ENCODE peak calls at places on chromosomes 1 and 21, in nine cellular contexts. U is GM12878; G is cardiac fibroblast; C is body of pancreas; K is AG09309; E is CD8-positive, alpha-beta T cell; Z is kidney; V is A549; A is neural progenitor cell. B is an unnamed sample.

GRCh38 chr1:244395965-244396364 is 55.7 kb downstream of the ADSS2 start:
- DNase-seq in U (no peak), G (no peak), C (no peak), K (no peak), E (no peak), Z (no peak), V (no peak), A (no peak), B (no peak)

GRCh38 chr1:29579821-29580425 is 343.6 kb downstream of the PTPRU start:
- DNase-seq in U (no peak), G (peak; percentile 30), C (no peak), K (peak; percentile 78), E (no peak), Z (no peak), V (no peak), A (no peak), B (peak; percentile 73)

GRCh38 chr1:24771574-24771973 is 26.3 kb downstream of the CLIC4 start:
- DNase-seq in U (no peak), G (no peak), C (no peak), K (no peak), E (no peak), Z (no peak), V (no peak), A (no peak), B (no peak)

GRCh38 chr1:66489972-66490601 is 43.9 kb upstream of the SGIP1 start:
- DNase-seq in U (no peak), G (peak; percentile 38), C (no peak), K (no peak), E (no peak), Z (no peak), V (no peak), A (no peak), B (no peak)

GRCh38 chr1:1358433-1359201 is at the start of gene MXRA8:
- DNase-seq in U (no peak), G (peak; percentile 65), C (no peak), K (peak; percentile 64), E (peak; percentile 41), Z (peak; percentile 90), V (no peak), A (peak; percentile 63), B (no peak)

GRCh38 chr1:55337801-55338447 is 122.8 kb upstream of the USP24 start:
- DNase-seq in U (peak; percentile 13), G (peak; percentile 84), C (no peak), K (peak; percentile 39), E (no peak), Z (no peak), V (peak; percentile 7), A (peak; percentile 74), B (peak; percentile 64)

GRCh38 chr1:203858055-203858454 is 3.3 kb upstream of the SNRPE start:
- DNase-seq in U (no peak), G (peak; percentile 91), C (no peak), K (peak; percentile 37), E (no peak), Z (no peak), V (no peak), A (no peak), B (no peak)

GRCh38 chr1:36699113-36699512 is 216.4 kb upstream of the CSF3R start:
- DNase-seq in U (no peak), G (no peak), C (no peak), K (no peak), E (no peak), Z (no peak), V (no peak), A (peak; percentile 32), B (no peak)

GRCh38 chr1:201221201-201221846 is 30.7 kb downstream of the IGFN1 start:
- DNase-seq in U (no peak), G (no peak), C (no peak), K (no peak), E (no peak), Z (peak; percentile 64), V (no peak), A (no peak), B (no peak)

GRCh38 chr1:210362526-210362925 is 33.8 kb downstream of the HHAT start:
- DNase-seq in U (no peak), G (no peak), C (no peak), K (no peak), E (no peak), Z (no peak), V (no peak), A (no peak), B (no peak)

GRCh38 chr1:110207831-110208230 is 2.3 kb upstream of the KCNC4 start:
- DNase-seq in U (no peak), G (peak; percentile 57), C (peak; percentile 82), K (no peak), E (peak; percentile 83), Z (no peak), V (peak; percentile 48), A (peak; percentile 91), B (no peak)

GRCh38 chr1:56435434-56436337 is 143.7 kb downstream of the PLPP3 start:
- DNase-seq in U (no peak), G (no peak), C (no peak), K (no peak), E (no peak), Z (no peak), V (no peak), A (peak; percentile 90), B (no peak)

GRCh38 chr1:11719313-11720032 is 16.5 kb upstream of the AGTRAP start:
- DNase-seq in U (no peak), G (peak; percentile 74), C (peak; percentile 87), K (no peak), E (peak; percentile 85), Z (peak; percentile 93), V (no peak), A (peak; percentile 48), B (no peak)

DNA sequence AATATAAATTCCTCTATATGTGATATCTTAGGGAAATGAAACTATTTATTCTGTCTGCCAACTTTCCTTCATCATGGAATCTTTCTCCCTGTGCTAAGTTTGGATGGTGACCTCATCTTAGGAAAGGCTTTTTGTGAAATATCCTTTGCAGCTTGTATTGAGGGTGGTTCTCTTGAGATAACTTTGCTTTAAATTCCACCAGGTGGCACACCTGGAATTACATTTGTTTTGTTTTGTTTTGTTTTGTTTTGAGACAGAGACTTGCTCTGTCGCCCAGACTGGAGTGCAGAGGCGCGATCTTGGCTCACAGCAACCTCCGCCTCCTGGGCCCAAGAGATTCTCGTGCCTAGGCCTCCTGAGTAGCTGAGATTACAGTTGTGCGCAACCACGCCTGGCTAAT is 7.6 kb upstream of the CD1A start:
- DNase-seq in U (no peak), G (peak; percentile 1), C (no peak), K (no peak), E (no peak), Z (peak; percentile 41), V (no peak), A (no peak), B (no peak)
- TF ChIP-seq CTCF in U (peak; percentile 36), G (no peak), C (no peak), K (no peak), E (no peak), Z (no peak), V (no peak), A (peak; percentile 13), B (no peak)

GRCh38 chr21:36749935-36750578 is 51.1 kb downstream of the SIM2 start:
- DNase-seq in U (no peak), G (peak; percentile 36), C (no peak), K (no peak), E (no peak), Z (no peak), V (no peak), A (peak; percentile 96), B (no peak)

GRCh38 chr21:36747815-36748381 is 49.0 kb downstream of the SIM2 start:
- DNase-seq in U (no peak), G (peak; percentile 33), C (peak; percentile 78), K (no peak), E (no peak), Z (no peak), V (no peak), A (peak; percentile 93), B (no peak)

GRCh38 chr21:36744560-36745231 is 45.8 kb downstream of the SIM2 start:
- DNase-seq in U (no peak), G (no peak), C (peak; percentile 51), K (no peak), E (no peak), Z (peak; percentile 88), V (no peak), A (no peak), B (no peak)

GRCh38 chr21:36745459-36745858 is 46.5 kb downstream of the SIM2 start:
- DNase-seq in U (no peak), G (no peak), C (no peak), K (no peak), E (no peak), Z (no peak), V (no peak), A (no peak), B (no peak)

DNA sequence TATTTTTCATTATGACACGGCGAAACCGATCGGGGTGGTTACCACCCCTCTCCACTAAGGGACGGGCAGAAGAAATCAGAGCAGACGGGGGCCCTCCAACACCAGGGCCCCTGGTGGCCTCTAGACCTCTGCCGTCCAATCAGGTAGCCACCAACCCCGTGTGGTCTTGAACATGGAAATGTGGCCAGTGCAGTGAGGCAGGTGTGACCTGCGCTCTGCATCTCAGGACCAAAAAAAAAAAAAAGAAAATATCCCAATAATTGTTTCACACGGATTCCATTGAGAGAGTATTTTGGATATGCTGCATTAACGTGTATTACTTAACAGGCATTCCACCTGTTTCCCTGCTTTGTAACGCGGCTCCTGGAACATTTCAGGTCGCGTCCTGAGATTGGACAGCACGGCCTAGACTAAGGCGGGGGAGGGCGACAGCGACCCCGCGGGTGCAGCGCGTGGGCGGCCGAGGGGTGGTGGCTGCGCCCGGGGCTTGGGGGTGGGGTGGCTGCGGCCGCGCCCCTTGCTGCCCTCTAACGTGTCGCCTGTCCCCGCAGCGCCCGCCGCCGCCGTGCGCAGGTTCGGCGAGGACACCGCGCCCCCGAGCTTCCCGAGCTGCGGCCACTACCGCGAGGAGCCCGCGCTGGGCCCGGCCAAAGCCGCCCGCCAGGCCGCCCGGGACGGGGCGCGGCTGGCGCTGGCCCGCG is 48.3 kb downstream of the SIM2 start:
- DNase-seq in U (no peak), G (no peak), C (peak; percentile 18), K (no peak), E (no peak), Z (no peak), V (no peak), A (no peak), B (no peak)
- H3K4me3 ChIP-seq in U (no peak overlapping the region), G (peak overlapping the region; percentile 41), C (no peak overlapping the region), K (peak overlapping the region; percentile 1), E (no peak overlapping the region), Z (no peak overlapping the region), V (no peak overlapping the region), A (peak overlapping the region; percentile 65), B (peak overlapping the region; percentile 25)

DNA sequence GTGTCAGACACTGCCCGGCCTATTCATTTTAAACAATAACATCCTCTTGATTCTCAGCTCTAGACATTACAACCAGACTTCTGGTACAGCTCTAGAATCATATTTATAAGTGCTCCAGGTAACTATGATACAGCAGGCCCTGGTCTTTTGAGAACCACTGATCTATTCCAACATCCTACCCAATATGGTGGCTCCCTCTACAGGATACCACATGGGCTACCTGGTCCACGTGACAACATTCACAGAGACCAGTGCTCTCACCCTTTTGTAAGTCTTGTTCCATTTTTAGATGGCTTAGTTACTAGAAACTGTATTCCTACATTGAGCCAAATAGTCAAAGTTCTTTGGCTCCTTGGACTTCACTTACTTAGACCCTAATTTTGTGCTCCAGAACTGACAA is 102.9 kb downstream of the PTPN14 start:
- DNase-seq in U (no peak), G (no peak), C (no peak), K (no peak), E (no peak), Z (no peak), V (no peak), A (no peak), B (no peak)
- TF ChIP-seq CTCF in U (no peak), G (no peak), C (no peak), K (no peak), E (no peak), Z (no peak), V (no peak), A (no peak), B (no peak)

GRCh38 chr1:172678990-172679772 is 20.3 kb downstream of the FASLG start:
- DNase-seq in U (no peak), G (no peak), C (no peak), K (no peak), E (no peak), Z (no peak), V (no peak), A (no peak), B (no peak)
- H3K4me3 ChIP-seq in U (no peak overlapping the region), G (no peak overlapping the region), C (no peak overlapping the region), K (no peak overlapping the region), E (no peak overlapping the region), Z (no peak overlapping the region), V (no peak overlapping the region), A (no peak overlapping the region), B (no peak overlapping the region)

B was measured in HFF-Myc.